ENCODE peak calls at places on chromosomes 11 and 22, in four cellular contexts. U is ovary, L is nucleus accumbens, T is Kasumi-1. B is an unnamed sample.

GRCh38 chr11:60974726-60975125 is 3.2 kb downstream of the CD6 start:
- DNase-seq in T (no peak), L (peak), U (no peak), B (no peak)

GRCh38 chr11:76642341-76642740 is 28.2 kb downstream of the LRRC32 start:
- DNase-seq in L (no peak), U (no peak), T (no peak), B (no peak)

GRCh38 chr11:11733246-11733763 is 108.5 kb upstream of the USP47 start:
- DNase-seq in T (no peak), L (no peak), U (no peak), B (no peak)

GRCh38 chr22:25084405-25085107 is 115.1 kb upstream of the CRYBB3 start:
- DNase-seq in U (no peak), L (no peak), T (no peak), B (no peak)

GRCh38 chr22:42635531-42635930 is 4.9 kb downstream of the ATP5MGL start:
- DNase-seq in L (no peak), U (no peak), T (no peak), B (no peak)

GRCh38 chr11:61075891-61076290 is 26.4 kb upstream of the CD5 start:
- DNase-seq in T (no peak), U (peak), L (no peak), B (no peak)

GRCh38 chr22:39748877-39749276 is 144.7 kb downstream of the ENTHD1 start:
- DNase-seq in T (no peak), L (no peak), U (no peak), B (no peak)

GRCh38 chr11:117969160-117969991 is 16.8 kb upstream of the IL10RA start:
- DNase-seq in U (no peak), T (no peak), L (no peak), B (no peak)

GRCh38 chr22:27705391-27706080 is 96.0 kb downstream of the MN1 start:
- DNase-seq in T (no peak), L (no peak), U (no peak), B (no peak)

GRCh38 chr11:2794419-2794795 is 91.2 kb downstream of the CDKN1C start:
- DNase-seq in T (peak), L (no peak), U (no peak), B (no peak)

GRCh38 chr11:83990160-83990733 is 704.1 kb upstream of the CCDC90B start:
- DNase-seq in U (no peak), T (no peak), L (peak), B (no peak)

GRCh38 chr11:92709329-92709728 is 260.1 kb upstream of the MTNR1B start:
- DNase-seq in T (no peak), U (no peak), L (no peak), B (no peak)